ENCODE peak calls at places on chromosomes 1 and 21, in seven cellular contexts. E is psoas muscle; T is NCI-H2171 treated with DMSO at 0.1 percent for 48 hours; Q is cardiac septum; M is AG10803; G is activated CD4-positive, alpha-beta T cell treated with anti-CD3 and anti-CD28 coated beads, Interleukin-2, amount 50 U/mL, for 24 hours; V is transverse colon. L is an unnamed sample.
A peak's percentile ranks its signal among the peaks of the same experiment; 100 is the strongest.

GRCh38 chr1:30707412-30708360 is 15.7 kb downstream of the MATN1 start:
- DNase-seq in E (peak; percentile 74), T (peak; percentile 84), Q (peak; percentile 86), M (peak; percentile 53), G (peak; percentile 46), V (peak; percentile 72), L (peak; percentile 76)

GRCh38 chr1:152886758-152887409 is 8.8 kb downstream of the SMCP start:
- DNase-seq in E (no peak), T (peak; percentile 82), Q (no peak), M (no peak), G (no peak), V (no peak), L (no peak)

GRCh38 chr1:9680091-9680490 is 28.6 kb downstream of the PIK3CD start:
- DNase-seq in E (no peak), T (no peak), Q (no peak), M (no peak), G (no peak), V (no peak), L (no peak)

GRCh38 chr1:119351997-119352396 is 16.6 kb upstream of the HAO2 start:
- DNase-seq in E (no peak), T (no peak), Q (no peak), M (no peak), G (no peak), V (no peak), L (no peak)

GRCh38 chr1:46749403-46749802 is 30.5 kb upstream of the EFCAB14 start:
- DNase-seq in E (no peak), T (no peak), Q (no peak), M (no peak), G (no peak), V (no peak), L (no peak)

GRCh38 chr1:185450123-185450788 is 133.2 kb upstream of the IVNS1ABP start:
- DNase-seq in E (no peak), T (no peak), Q (no peak), M (no peak), G (no peak), V (peak; percentile 21), L (no peak)

GRCh38 chr1:97905141-97905540 is 15.7 kb downstream of the DPYD start:
- DNase-seq in E (no peak), T (no peak), Q (no peak), M (no peak), G (no peak), V (no peak), L (no peak)

GRCh38 chr1:164510435-164510834 is 48.5 kb upstream of the PBX1 start:
- DNase-seq in E (no peak), T (peak; percentile 2), Q (no peak), M (peak; percentile 27), G (no peak), V (no peak), L (no peak)

GRCh38 chr1:205935869-205936268 is 7.4 kb downstream of the SLC26A9 start:
- DNase-seq in E (no peak), T (no peak), Q (no peak), M (no peak), G (no peak), V (no peak), L (no peak)

GRCh38 chr1:211808475-211808874 is 22.1 kb downstream of the LPGAT1 start:
- DNase-seq in E (no peak), T (no peak), Q (no peak), M (no peak), G (no peak), V (no peak), L (no peak)

GRCh38 chr21:45427331-45428271 is 22.6 kb downstream of the COL18A1 start:
- DNase-seq in E (peak; percentile 79), T (no peak), Q (peak; percentile 83), M (peak; percentile 85), G (no peak), V (peak; percentile 50), L (no peak)

GRCh38 chr1:169245706-169246105 is 121.9 kb downstream of the NME7 start:
- DNase-seq in E (no peak), T (no peak), Q (no peak), M (no peak), G (no peak), V (no peak), L (no peak)

GRCh38 chr21:26966978-26967913 is at the start of gene ADAMTS5:
- DNase-seq in E (peak; percentile 68), T (peak; percentile 54), Q (peak; percentile 84), M (peak; percentile 94), G (no peak), V (peak; percentile 15), L (peak; percentile 42)

GRCh38 chr21:41593051-41593783 is 85.3 kb upstream of the TMPRSS2 start:
- DNase-seq in E (no peak), T (no peak), Q (no peak), M (no peak), G (no peak), V (no peak), L (no peak)

GRCh38 chr1:181655756-181656155 is 172.4 kb downstream of the CACNA1E start:
- DNase-seq in E (no peak), T (no peak), Q (no peak), M (no peak), G (no peak), V (no peak), L (no peak)

GRCh38 chr1:245599413-245600174 is 444.8 kb downstream of the KIF26B start:
- DNase-seq in E (peak; percentile 30), T (no peak), Q (no peak), M (peak; percentile 97), G (no peak), V (no peak), L (no peak)

GRCh38 chr1:167118188-167118587 is 24.3 kb downstream of the STYXL2 start:
- DNase-seq in E (no peak), T (no peak), Q (no peak), M (no peak), G (no peak), V (no peak), L (no peak)

GRCh38 chr1:41698916-41699860 is 214.7 kb upstream of the EDN2 start:
- DNase-seq in E (no peak), T (no peak), Q (no peak), M (no peak), G (no peak), V (peak; percentile 52), L (no peak)

GRCh38 chr1:235946570-235946981 is 79.9 kb upstream of the LYST start:
- DNase-seq in E (no peak), T (no peak), Q (no peak), M (peak; percentile 73), G (no peak), V (no peak), L (no peak)

GRCh38 chr1:169779970-169780369 is 14.7 kb downstream of the METTL18 start:
- DNase-seq in E (no peak), T (no peak), Q (no peak), M (no peak), G (no peak), V (no peak), L (no peak)

GRCh38 chr1:66476774-66477173 is 57.2 kb upstream of the SGIP1 start:
- DNase-seq in E (no peak), T (no peak), Q (no peak), M (peak; percentile 81), G (no peak), V (no peak), L (no peak)

GRCh38 chr21:27674037-27674436 is 707.1 kb upstream of the ADAMTS5 start:
- DNase-seq in E (no peak), T (no peak), Q (no peak), M (peak; percentile 98), G (no peak), V (no peak), L (no peak)

GRCh38 chr1:220207406-220207805 is 64.8 kb downstream of the RAB3GAP2 start:
- DNase-seq in E (no peak), T (no peak), Q (no peak), M (no peak), G (no peak), V (no peak), L (no peak)

GRCh38 chr1:167774710-167775109 is 52.9 kb downstream of the MPZL1 start:
- DNase-seq in E (no peak), T (no peak), Q (no peak), M (no peak), G (no peak), V (no peak), L (no peak)

GRCh38 chr1:212181015-212181891 is 104.0 kb upstream of the PPP2R5A start:
- DNase-seq in E (no peak), T (no peak), Q (no peak), M (no peak), G (no peak), V (no peak), L (no peak)

GRCh38 chr1:44619261-44619900 is 54.9 kb downstream of the TMEM53 start:
- DNase-seq in E (no peak), T (no peak), Q (no peak), M (peak; percentile 91), G (no peak), V (no peak), L (no peak)

GRCh38 chr21:45983981-45984551 is 2.5 kb downstream of the COL6A1 start:
- DNase-seq in E (peak; percentile 75), T (no peak), Q (no peak), M (peak; percentile 61), G (no peak), V (peak; percentile 49), L (peak; percentile 19)

GRCh38 chr1:151008244-151009205 is at the start of gene PRUNE1:
- DNase-seq in E (peak; percentile 97), T (peak; percentile 92), Q (peak; percentile 98), M (peak; percentile 96), G (peak; percentile 86), V (peak; percentile 99), L (peak; percentile 98)

GRCh38 chr1:16420719-16421118 is 16.5 kb downstream of the SPATA21 start:
- DNase-seq in E (no peak), T (no peak), Q (no peak), M (no peak), G (peak; percentile 16), V (peak; percentile 8), L (no peak)